ENCODE peak calls at places on chromosomes 12 and 14, in four cellular contexts. V, O, K and Z are unnamed samples.
A peak's percentile ranks its signal among the peaks of the same experiment; 100 is the strongest.

GRCh38 chr14:68520637-68521556 is 272.0 kb downstream of the ZFP36L1 start:
- DNase-seq in K (no peak), V (no peak), O (no peak), Z (peak; percentile 97)

GRCh38 chr14:35821546-35822411 is 4.4 kb upstream of the BRMS1L start:
- DNase-seq in O (peak; percentile 34), K (no peak), V (no peak), Z (peak; percentile 68)

GRCh38 chr12:85278598-85279448 is 1.2 kb upstream of the ALX1 start:
- DNase-seq in V (no peak), O (no peak), K (peak; percentile 13), Z (no peak)

GRCh38 chr12:40188558-40189320 is 36.1 kb upstream of the LRRK2 start:
- DNase-seq in V (no peak), O (no peak), K (no peak), Z (no peak)

GRCh38 chr12:47717046-47717442 is 8.2 kb downstream of the ENDOU start:
- DNase-seq in V (no peak), K (no peak), O (no peak), Z (no peak)

GRCh38 chr12:40336573-40337199 is 111.9 kb downstream of the LRRK2 start:
- DNase-seq in V (no peak), K (no peak), O (no peak), Z (peak; percentile 39)

GRCh38 chr12:88309546-88309945 is 167.4 kb downstream of the TMTC3 start:
- DNase-seq in V (no peak), K (no peak), O (peak; percentile 43), Z (peak; percentile 56)

GRCh38 chr14:81927069-81927468 is 393.4 kb upstream of the SEL1L start:
- DNase-seq in V (no peak), K (peak; percentile 26), O (no peak), Z (no peak)

GRCh38 chr12:2624543-2625266 is 170.1 kb upstream of the FKBP4 start:
- DNase-seq in V (no peak), K (peak; percentile 84), O (no peak), Z (peak; percentile 28)

GRCh38 chr12:7486512-7486911 is 17.1 kb downstream of the CD163 start:
- DNase-seq in V (no peak), O (no peak), K (no peak), Z (no peak)

GRCh38 chr12:1457901-1458300 is 136.5 kb downstream of the FBXL14 start:
- DNase-seq in O (peak; percentile 63), K (no peak), V (peak; percentile 80), Z (peak; percentile 16)

GRCh38 chr14:77439861-77440260 is 16.5 kb upstream of the NOXRED1 start:
- DNase-seq in K (no peak), O (no peak), V (no peak), Z (no peak)

GRCh38 chr14:65070710-65071033 is 31.6 kb downstream of the MAX start:
- DNase-seq in O (no peak), V (no peak), K (no peak), Z (no peak)

GRCh38 chr14:50920482-50921225 is 23.6 kb downstream of the PYGL start:
- DNase-seq in V (peak; percentile 45), K (peak; percentile 24), O (peak; percentile 51), Z (peak; percentile 36)

GRCh38 chr14:30521899-30522736 is 36.8 kb upstream of the G2E3 start:
- DNase-seq in K (peak; percentile 37), O (no peak), V (no peak), Z (peak; percentile 44)

GRCh38 chr12:32270818-32271710 is 128.3 kb upstream of the FGD4 start:
- DNase-seq in O (peak; percentile 42), K (peak; percentile 18), V (no peak), Z (peak; percentile 43)

GRCh38 chr12:30197392-30198047 is 413.8 kb upstream of the TMTC1 start:
- DNase-seq in V (no peak), K (no peak), O (peak; percentile 73), Z (peak; percentile 82)

GRCh38 chr12:99005601-99006000 is 360.5 kb downstream of the APAF1 start:
- DNase-seq in V (no peak), O (no peak), K (no peak), Z (no peak)

GRCh38 chr14:104228716-104229620 is 90.6 kb downstream of the KIF26A start:
- DNase-seq in V (no peak), K (no peak), O (no peak), Z (no peak)

GRCh38 chr12:51889216-51890134 is 1.6 kb downstream of the ANKRD33 start:
- DNase-seq in V (no peak), O (no peak), K (no peak), Z (no peak)

GRCh38 chr12:94534761-94535613 is 75.3 kb upstream of the CEP83 start:
- DNase-seq in V (no peak), O (no peak), K (peak; percentile 70), Z (no peak)

GRCh38 chr12:121530600-121531355 is 50.0 kb downstream of the KDM2B start:
- DNase-seq in V (peak; percentile 33), O (peak; percentile 69), K (no peak), Z (peak; percentile 62)

GRCh38 chr14:91693342-91693741 is 38.5 kb downstream of the CATSPERB start:
- DNase-seq in V (no peak), O (no peak), K (no peak), Z (peak; percentile 92)

GRCh38 chr12:90938451-90938850 is 16.5 kb downstream of the CCER1 start:
- DNase-seq in K (no peak), O (peak; percentile 64), V (no peak), Z (peak; percentile 84)

GRCh38 chr14:22898302-22898894 is 15.4 kb downstream of the REM2 start:
- DNase-seq in K (no peak), O (peak; percentile 78), V (peak; percentile 51), Z (peak; percentile 91)

GRCh38 chr14:68569546-68569908 is 223.3 kb downstream of the ZFP36L1 start:
- DNase-seq in K (no peak), V (no peak), O (no peak), Z (no peak)

GRCh38 chr14:104019029-104019428 is 66.5 kb upstream of the ASPG start:
- DNase-seq in O (no peak), K (no peak), V (no peak), Z (no peak)

GRCh38 chr14:104110491-104111209 is 25.1 kb downstream of the ASPG start:
- DNase-seq in O (no peak), K (no peak), V (no peak), Z (no peak)

GRCh38 chr12:57888407-57889157 is 42.1 kb upstream of the CTDSP2 start:
- DNase-seq in V (no peak), K (peak; percentile 66), O (peak; percentile 30), Z (peak; percentile 99)

GRCh38 chr12:104910196-104910840 is 47.8 kb downstream of the SLC41A2 start:
- DNase-seq in O (peak; percentile 24), K (no peak), V (no peak), Z (peak; percentile 67)

GRCh38 chr12:9881246-9881645 is at the start of gene KLRF2:
- DNase-seq in K (no peak), V (no peak), O (no peak), Z (no peak)
- TF ChIP-seq CTCF in K (no peak), V (no peak), O (no peak), Z (no peak)

GRCh38 chr14:70906785-70907171 is 481 bp upstream of the PCNX1 start:
- DNase-seq in O (no peak), K (no peak), V (no peak), Z (peak; percentile 44)
- H3K4me3 ChIP-seq in O (peak overlapping the region; percentile 94), K (peak overlapping the region; percentile 95), V (peak overlapping the region; percentile 88), Z (peak overlapping the region; percentile 83)

DNA sequence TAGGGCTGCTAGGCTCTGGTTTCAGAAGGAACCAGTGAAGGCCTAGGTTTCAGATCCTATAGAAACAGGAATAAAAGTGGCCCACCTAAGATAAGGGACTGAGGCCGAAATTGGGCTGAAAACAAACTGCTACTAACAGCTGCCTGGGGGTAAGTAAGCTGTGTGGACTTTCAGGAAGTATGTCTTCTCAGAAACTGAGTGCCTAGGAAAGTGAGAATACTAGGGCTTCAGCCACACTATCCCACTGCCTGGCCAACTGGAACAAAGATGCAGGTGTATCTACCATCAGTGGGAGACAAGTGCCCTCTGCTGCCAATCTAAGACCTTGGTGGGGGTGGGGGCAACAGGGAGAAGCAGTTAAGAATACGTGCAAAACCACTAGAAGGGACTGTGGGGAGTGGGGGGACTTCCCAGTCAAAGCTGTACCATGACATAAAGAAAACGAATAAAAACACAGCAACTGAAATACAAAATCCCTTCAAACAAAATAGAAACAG is 82.5 kb downstream of the MED13L start:
- DNase-seq in V (no peak), K (no peak), O (no peak), Z (no peak)
- TF ChIP-seq CTCF in V (no peak), K (no peak), O (no peak), Z (no peak)

GRCh38 chr14:24189059-24189375 is 401 bp upstream of the IPO4 start:
- DNase-seq in O (no peak), V (no peak), K (no peak), Z (no peak)
- H3K4me3 ChIP-seq in O (peak overlapping the region; percentile 27), V (peak overlapping the region; percentile 30), K (peak overlapping the region; percentile 65), Z (peak overlapping the region; percentile 85)

DNA sequence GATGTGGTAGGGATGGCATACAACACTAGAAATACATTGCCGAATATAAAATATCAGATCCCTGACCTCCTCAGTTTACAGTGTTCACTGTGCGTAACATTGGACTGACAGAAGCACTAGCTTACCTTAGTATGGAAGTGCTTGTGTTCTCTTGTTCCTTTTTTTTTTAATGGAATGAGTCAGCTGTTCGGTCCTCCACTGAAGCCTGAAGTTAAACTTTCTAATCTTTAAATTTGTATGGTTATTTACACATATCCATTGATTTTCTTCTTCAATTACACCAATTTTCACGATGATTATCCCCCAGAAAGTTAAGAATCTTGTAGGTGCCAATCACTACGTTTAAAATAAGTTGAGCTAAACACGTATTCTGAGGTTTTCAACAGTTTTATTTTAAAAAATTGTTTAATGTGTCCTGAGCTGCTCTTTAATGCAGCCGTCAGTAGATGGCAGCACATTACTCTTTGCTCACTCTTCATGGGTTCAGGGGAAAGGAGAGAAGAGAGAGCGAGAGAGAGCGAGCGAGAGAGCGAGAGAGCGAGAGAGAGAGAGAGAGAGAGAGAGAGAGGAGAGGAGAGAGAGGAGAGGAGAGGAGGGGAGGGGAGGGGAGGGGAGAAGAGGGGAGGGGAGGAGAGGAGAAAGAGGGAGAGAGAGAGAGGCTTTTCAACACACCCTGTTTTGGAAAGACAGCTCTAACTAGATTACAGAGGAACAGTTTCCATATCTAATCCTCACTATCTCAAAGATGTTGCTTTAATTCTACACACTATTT is 134.7 kb upstream of the SCAF11 start:
- DNase-seq in K (peak; percentile 77), V (peak; percentile 53), O (peak; percentile 80), Z (peak; percentile 82)
- TF ChIP-seq CTCF in K (peak; percentile 77), V (peak; percentile 63), O (peak; percentile 80), Z (peak; percentile 75)

DNA sequence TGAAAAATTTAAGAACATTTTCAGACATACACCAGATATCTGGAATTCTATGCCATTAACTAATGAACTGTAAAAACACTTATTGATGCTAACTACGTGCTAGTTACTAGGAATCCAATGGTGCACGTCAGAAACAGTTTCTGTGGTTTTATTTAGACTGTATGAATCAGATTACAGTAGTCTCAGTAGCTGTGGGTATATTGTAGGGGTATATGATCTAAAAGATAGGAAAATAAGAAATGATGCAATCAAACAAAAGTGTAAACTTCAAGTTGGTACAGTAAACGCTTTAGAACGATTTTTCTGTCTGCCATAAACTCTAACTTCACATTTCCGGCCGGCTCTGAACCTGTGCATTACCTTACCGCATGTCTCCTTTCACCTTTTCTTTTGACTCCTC is 2.3 kb downstream of the ABCC9 start:
- DNase-seq in K (no peak), V (no peak), O (no peak), Z (no peak)
- H3K4me3 ChIP-seq in K (no peak overlapping the region), V (no peak overlapping the region), O (no peak overlapping the region), Z (no peak overlapping the region)